ENCODE peak calls at places on chromosomes 7 and 10, in six cellular contexts. F is M059J; E is activated naive CD8-positive, alpha-beta T cell treated with anti-CD3 and anti-CD28 coated beads, Interleukin-2, amount 50 U/mL, for 24 hours; X is kidney tubule cell; G is CD8-positive, alpha-beta T cell; U is GM19239. C is an unnamed sample.

GRCh38 chr10:99433378-99434020 is 3.1 kb upstream of the GOT1 start:
- DNase-seq in F (peak), U (no peak), E (no peak), G (no peak), X (peak), C (no peak)

GRCh38 chr7:80244206-80244956 is 109.8 kb downstream of the GNAI1 start:
- DNase-seq in U (no peak), X (no peak), G (no peak), E (no peak), F (no peak), C (no peak)

GRCh38 chr10:36256905-36257304 is 614.8 kb upstream of the FZD8 start:
- DNase-seq in G (no peak), F (peak), E (no peak), X (no peak), U (no peak), C (no peak)

GRCh38 chr10:11381511-11381910 is 229.9 kb downstream of the USP6NL start:
- DNase-seq in U (no peak), X (no peak), G (no peak), E (no peak), F (no peak), C (no peak)

GRCh38 chr10:131425752-131426529 is 114.4 kb upstream of the TCERG1L start:
- DNase-seq in F (no peak), E (no peak), U (no peak), G (no peak), X (no peak), C (no peak)

GRCh38 chr10:649445-649797 is 40.0 kb downstream of the DIP2C start:
- DNase-seq in E (no peak), F (no peak), X (peak), U (no peak), G (no peak), C (no peak)

GRCh38 chr7:115083935-115084334 is 162.0 kb downstream of the MDFIC start:
- DNase-seq in X (no peak), F (no peak), E (no peak), G (no peak), U (no peak), C (no peak)

GRCh38 chr7:114943953-114944741 is 22.3 kb downstream of the MDFIC start:
- DNase-seq in E (no peak), X (no peak), U (no peak), F (no peak), G (no peak), C (no peak)

GRCh38 chr10:117405730-117406129 is 30.5 kb upstream of the PDZD8 start:
- DNase-seq in X (no peak), G (no peak), F (no peak), U (no peak), E (no peak), C (no peak)

GRCh38 chr7:35705932-35706461 is 11.1 kb upstream of the HERPUD2 start:
- DNase-seq in F (no peak), E (no peak), U (no peak), G (no peak), X (no peak), C (no peak)

GRCh38 chr10:98028168-98028770 is 2.2 kb downstream of the CRTAC1 start:
- DNase-seq in U (peak), F (peak), X (peak), E (peak), G (peak), C (peak)

GRCh38 chr10:36730316-36730715 is 395.1 kb upstream of the ANKRD30A start:
- DNase-seq in U (no peak), X (peak), E (no peak), F (peak), G (no peak), C (no peak)

GRCh38 chr10:49361178-49361554 is 34.7 kb downstream of the DRGX start:
- DNase-seq in U (no peak), G (peak), X (no peak), E (no peak), F (no peak), C (no peak)

GRCh38 chr7:77419102-77419501 is 3.0 kb upstream of the GSAP start:
- DNase-seq in U (no peak), G (no peak), F (no peak), E (no peak), X (no peak), C (no peak)

GRCh38 chr7:69839782-69840181 is 241.5 kb downstream of the AUTS2 start:
- DNase-seq in U (no peak), E (no peak), G (no peak), F (no peak), X (no peak), C (no peak)